ENCODE peak calls at places on chromosome 15, in four cellular contexts. I is IMR-90, J is foreskin fibroblast, B is T-helper 17 cell. W is an unnamed sample.
A peak's percentile ranks its signal among the peaks of the same experiment; 100 is the strongest.

GRCh38 chr15:60379466-60380274 is 18.1 kb downstream of the ANXA2 start:
- DNase-seq in J (peak; percentile 96), B (no peak), I (peak; percentile 98), W (no peak)

GRCh38 chr15:80242802-80243201 is 9.2 kb downstream of the CTXND1 start:
- DNase-seq in J (no peak), I (no peak), B (no peak), W (no peak)

GRCh38 chr15:80228959-80229610 is 22.9 kb downstream of the CTXND1 start:
- DNase-seq in B (no peak), I (peak; percentile 21), J (no peak), W (no peak)

GRCh38 chr15:74221399-74222230 is 14.5 kb upstream of the CCDC33 start:
- DNase-seq in I (no peak), J (no peak), B (no peak), W (no peak)

GRCh38 chr15:63436872-63437375 is 55.3 kb upstream of the CA12 start:
- DNase-seq in I (peak; percentile 84), J (peak; percentile 87), B (peak; percentile 35), W (no peak)

GRCh38 chr15:68795298-68795848 is 25.3 kb downstream of the ANP32A start:
- DNase-seq in B (peak; percentile 27), J (peak; percentile 93), I (peak; percentile 57), W (peak; percentile 54)

GRCh38 chr15:57333487-57333886 is 42.8 kb upstream of the CGNL1 start:
- DNase-seq in B (no peak), J (no peak), I (peak; percentile 30), W (no peak)

GRCh38 chr15:77516076-77516475 is 95.4 kb downstream of the HMG20A start:
- DNase-seq in I (no peak), J (no peak), B (no peak), W (no peak)

GRCh38 chr15:33007295-33007855 is 187.1 kb downstream of the FMN1 start:
- DNase-seq in J (peak; percentile 60), I (peak; percentile 35), B (no peak), W (no peak)

GRCh38 chr15:51283026-51283425 is 55.4 kb downstream of the CYP19A1 start:
- DNase-seq in I (no peak), J (no peak), B (no peak), W (no peak)

GRCh38 chr15:61633951-61634350 is 404.8 kb upstream of the RORA start:
- DNase-seq in I (no peak), B (no peak), J (no peak), W (no peak)

GRCh38 chr15:66472176-66472999 is 25.2 kb downstream of the SNAPC5 start:
- DNase-seq in I (peak; percentile 50), J (peak; percentile 69), B (no peak), W (peak; percentile 15)

GRCh38 chr15:81011593-81011992 is 10.9 kb downstream of the TLNRD1 start:
- DNase-seq in B (no peak), I (peak; percentile 39), J (peak; percentile 60), W (no peak)

GRCh38 chr15:65862682-65863081 is 6.6 kb upstream of the RAB11A start:
- DNase-seq in I (peak; percentile 56), B (no peak), J (peak; percentile 59), W (peak; percentile 29)

GRCh38 chr15:26615188-26615926 is 157.5 kb downstream of the GABRB3 start:
- DNase-seq in J (no peak), B (no peak), I (no peak), W (no peak)

GRCh38 chr15:91572110-91572509 is 281.4 kb upstream of the SLCO3A1 start:
- DNase-seq in J (no peak), B (no peak), I (peak; percentile 15), W (no peak)

GRCh38 chr15:74793135-74794028 is 11.5 kb downstream of the CSK start:
- DNase-seq in I (no peak), J (no peak), B (peak; percentile 70), W (peak; percentile 65)

GRCh38 chr15:85558747-85559327 is 178.4 kb downstream of the AKAP13 start:
- DNase-seq in B (no peak), J (no peak), I (no peak), W (no peak)

GRCh38 chr15:76073554-76073953 is 13.8 kb downstream of the TMEM266 start:
- DNase-seq in J (peak; percentile 8), I (no peak), B (no peak), W (no peak)

GRCh38 chr15:66833803-66834202 is 131.8 kb downstream of the SMAD6 start:
- DNase-seq in B (no peak), J (no peak), I (no peak), W (no peak)

GRCh38 chr15:53808058-53808703 is 48.7 kb upstream of the WDR72 start:
- DNase-seq in I (no peak), J (peak; percentile 1), B (no peak), W (no peak)

GRCh38 chr15:37289109-37289765 is 188.9 kb upstream of the MEIS2 start:
- DNase-seq in I (peak; percentile 5), B (no peak), J (peak; percentile 14), W (no peak)

GRCh38 chr15:96838088-96838487 is 507.6 kb downstream of the NR2F2 start:
- DNase-seq in B (no peak), J (no peak), I (no peak), W (no peak)

GRCh38 chr15:31852933-31853332 is 177.4 kb upstream of the CHRNA7 start:
- DNase-seq in J (no peak), B (no peak), I (no peak), W (no peak)

GRCh38 chr15:88989578-88989977 is 76.4 kb upstream of the MFGE8 start:
- DNase-seq in B (no peak), J (peak; percentile 84), I (peak; percentile 94), W (no peak)

GRCh38 chr15:78620021-78620838 is 566 bp downstream of the CHRNA3 start:
- DNase-seq in B (no peak), I (no peak), J (peak; percentile 17), W (no peak)

GRCh38 chr15:31047437-31047836 is 54.1 kb downstream of the TRPM1 start:
- DNase-seq in J (no peak), I (no peak), B (no peak), W (no peak)

GRCh38 chr15:63491116-63491817 is 13.1 kb upstream of the USP3 start:
- DNase-seq in B (no peak), I (no peak), J (peak; percentile 58), W (no peak)

GRCh38 chr15:101115887-101116680 is 135.8 kb downstream of the CHSY1 start:
- DNase-seq in I (peak; percentile 77), J (peak; percentile 79), B (no peak), W (no peak)

GRCh38 chr15:35218215-35218614 is 133.1 kb upstream of the NANOGP8 start:
- DNase-seq in B (no peak), I (no peak), J (no peak), W (no peak)

GRCh38 chr15:73873456-73873855 is at the start of gene TBC1D21:
- DNase-seq in J (no peak), B (no peak), I (no peak), W (no peak)

W was measured in memory B cell.